ENCODE peak calls at places on chromosomes 13 and 19, in seven cellular contexts. X is Peyer's patch, U is A549, N is esophagus squamous epithelium, P is endothelial cell of umbilical vein, T is breast epithelium, A is K562. Z is an unnamed sample.

GRCh38 chr13:72754111-72754510 is 26.4 kb downstream of the BORA start:
- DNase-seq in U (no peak), N (no peak), P (no peak), T (no peak), X (no peak), A (no peak), Z (no peak)

GRCh38 chr19:45901912-45902650 is at the start of gene MYPOP:
- DNase-seq in P (no peak), U (no peak), T (no peak), X (no peak), N (no peak), A (no peak), Z (no peak)

GRCh38 chr13:94163535-94163934 is 315.9 kb downstream of the DCT start:
- DNase-seq in U (no peak), N (no peak), T (no peak), X (no peak), P (no peak), A (no peak), Z (no peak)

GRCh38 chr19:32676186-32676894 is 692 bp downstream of the RGS9BP start:
- DNase-seq in X (no peak), A (no peak), U (peak; percentile 74), T (no peak), P (peak; percentile 12), N (no peak), Z (no peak)

GRCh38 chr19:48685583-48685982 is 10.2 kb upstream of the FUT2 start:
- DNase-seq in X (no peak), U (no peak), T (no peak), P (no peak), N (no peak), A (peak; percentile 29), Z (no peak)

GRCh38 chr19:48168689-48169088 is 1.5 kb downstream of the LIG1 start:
- DNase-seq in P (no peak), U (no peak), X (no peak), N (no peak), A (no peak), T (no peak), Z (no peak)

GRCh38 chr19:15144046-15144646 is 36.9 kb downstream of the SYDE1 start:
- DNase-seq in U (no peak), P (no peak), A (no peak), T (no peak), N (no peak), X (no peak), Z (no peak)

GRCh38 chr13:60758637-60759036 is 361.6 kb downstream of the TDRD3 start:
- DNase-seq in U (no peak), N (no peak), P (no peak), A (no peak), X (no peak), T (no peak), Z (no peak)

GRCh38 chr19:39384839-39385568 is 5.9 kb downstream of the PAF1 start:
- DNase-seq in X (no peak), U (no peak), A (no peak), N (no peak), P (no peak), T (no peak), Z (no peak)

GRCh38 chr19:39380521-39381502 is 10.1 kb downstream of the PAF1 start:
- DNase-seq in T (no peak), U (no peak), A (no peak), P (no peak), X (no peak), N (no peak), Z (no peak)

GRCh38 chr19:39379865-39380399 is 11.0 kb downstream of the PAF1 start:
- DNase-seq in A (no peak), X (no peak), T (no peak), N (no peak), P (no peak), U (no peak), Z (no peak)

GRCh38 chr19:39382991-39383828 is 7.7 kb downstream of the PAF1 start:
- DNase-seq in U (no peak), P (no peak), X (no peak), A (no peak), T (no peak), N (no peak), Z (no peak)

DNA sequence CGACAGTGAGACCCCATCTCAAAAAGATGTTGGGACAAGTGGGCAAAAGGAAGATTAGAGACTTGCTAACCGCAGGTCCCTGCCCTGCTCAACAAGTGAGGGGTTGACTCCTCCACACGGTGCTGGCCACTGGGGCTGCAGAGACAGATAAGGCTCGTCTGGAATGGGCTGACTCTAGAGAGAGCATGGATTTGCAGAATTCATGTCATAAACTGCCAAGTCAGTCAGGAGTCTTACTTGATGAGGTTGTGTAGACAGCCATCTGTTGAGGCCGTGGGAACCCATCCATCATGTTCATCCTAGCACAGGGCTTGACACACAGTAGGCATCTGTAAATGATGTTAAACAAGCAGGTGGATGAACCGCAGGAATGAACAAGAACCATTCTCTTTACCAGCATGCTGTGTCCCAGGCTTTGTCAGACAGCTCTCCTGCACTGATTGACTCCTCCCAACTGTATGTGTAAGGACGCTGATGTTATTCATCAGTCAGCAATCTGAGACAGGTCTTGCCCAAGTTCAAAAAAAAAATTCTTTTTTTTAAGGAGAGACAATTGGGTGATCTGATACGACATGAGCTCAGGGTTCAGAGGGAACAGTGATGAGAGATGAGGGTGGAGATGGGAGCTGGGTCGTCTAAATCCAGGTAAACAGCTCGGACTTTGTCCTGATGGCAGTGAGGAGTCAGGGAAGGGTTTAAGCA is 8.8 kb downstream of the PAF1 start:
- DNase-seq in P (no peak), U (no peak), A (peak; percentile 90), T (no peak), N (no peak), X (no peak), Z (no peak)
- TF ChIP-seq POLR2A in P (no peak), U (no peak), A (no peak), T (no peak), N (no peak), X (no peak), Z (no peak)

DNA sequence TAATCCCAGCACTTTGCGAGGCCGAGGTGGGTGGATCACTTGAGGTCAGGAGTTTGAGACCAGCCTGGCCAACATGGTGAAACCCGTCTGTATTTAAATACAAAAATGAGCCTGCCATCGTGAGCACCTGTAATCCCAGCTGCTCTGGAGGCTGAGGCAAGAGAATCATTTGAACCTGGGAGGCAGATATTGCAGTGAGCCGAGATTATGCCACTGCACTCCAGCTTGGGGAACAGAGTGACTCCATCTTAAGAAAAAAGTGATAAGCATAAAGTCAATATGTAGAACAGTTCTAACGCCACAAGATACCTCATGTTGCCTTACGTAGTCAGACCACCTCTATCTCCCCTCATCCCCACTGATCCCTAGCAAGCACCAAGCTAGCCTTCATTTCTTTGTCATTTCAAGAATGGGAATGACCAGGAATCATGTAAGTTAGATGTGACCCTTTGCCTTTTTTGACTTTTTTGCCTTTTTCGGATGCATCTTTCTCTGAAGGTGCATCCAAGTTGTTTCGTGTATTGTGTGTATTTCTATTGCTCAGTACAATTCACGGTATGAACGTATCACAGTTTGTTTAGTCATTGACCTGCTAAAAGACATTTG is 6.4 kb downstream of the RPL21 start:
- DNase-seq in U (no peak), P (no peak), A (no peak), X (no peak), T (no peak), N (no peak), Z (no peak)
- TF ChIP-seq POLR2A in U (no peak), P (peak; percentile 68), A (peak; percentile 68), X (no peak), T (no peak), N (no peak), Z (no peak)

GRCh38 chr19:2327773-2328400 is 499 bp downstream of the LSM7 start:
- DNase-seq in A (peak; percentile 78), U (no peak), T (no peak), N (no peak), P (peak; percentile 90), X (peak; percentile 82), Z (peak; percentile 60)

GRCh38 chr19:2329528-2329927 is 1.0 kb downstream of the SPPL2B start:
- DNase-seq in N (no peak), T (no peak), A (peak; percentile 62), U (no peak), P (no peak), X (no peak), Z (no peak)

GRCh38 chr19:2329162-2329505 is 650 bp downstream of the SPPL2B start:
- DNase-seq in X (no peak), U (no peak), N (no peak), P (no peak), A (no peak), T (no peak), Z (peak; percentile 52)

GRCh38 chr19:2330255-2330631 is 1.8 kb downstream of the SPPL2B start:
- DNase-seq in N (no peak), P (no peak), U (no peak), T (no peak), A (no peak), X (no peak), Z (no peak)

GRCh38 chr19:2328401-2329161 is at the start of the genes LSM7 and SPPL2B:
- DNase-seq in T (peak; percentile 87), P (peak; percentile 90), U (peak; percentile 84), A (peak; percentile 95), N (peak; percentile 37), X (peak; percentile 96), Z (peak; percentile 100)
- TF ChIP-seq POLR2A in T (peak; percentile 39), P (peak; percentile 95), U (peak; percentile 77), A (peak; percentile 91), N (no peak), X (peak; percentile 87), Z (peak; percentile 97)

GRCh38 chr19:11240008-11240444 is 607 bp downstream of the ANGPTL8 start:
- DNase-seq in N (no peak), U (no peak), T (no peak), A (no peak), X (no peak), P (no peak), Z (no peak)

GRCh38 chr19:11239377-11240000 is at the start of gene ANGPTL8:
- DNase-seq in N (no peak), T (no peak), P (no peak), U (no peak), A (no peak), X (no peak), Z (no peak)

GRCh38 chr19:11244846-11245589 is 5.6 kb downstream of the ANGPTL8 start:
- DNase-seq in A (no peak), N (no peak), U (no peak), X (no peak), T (no peak), P (no peak), Z (no peak)

GRCh38 chr19:11243798-11244169 is 4.4 kb downstream of the ANGPTL8 start:
- DNase-seq in N (no peak), P (no peak), T (no peak), A (no peak), U (no peak), X (no peak), Z (no peak)

DNA sequence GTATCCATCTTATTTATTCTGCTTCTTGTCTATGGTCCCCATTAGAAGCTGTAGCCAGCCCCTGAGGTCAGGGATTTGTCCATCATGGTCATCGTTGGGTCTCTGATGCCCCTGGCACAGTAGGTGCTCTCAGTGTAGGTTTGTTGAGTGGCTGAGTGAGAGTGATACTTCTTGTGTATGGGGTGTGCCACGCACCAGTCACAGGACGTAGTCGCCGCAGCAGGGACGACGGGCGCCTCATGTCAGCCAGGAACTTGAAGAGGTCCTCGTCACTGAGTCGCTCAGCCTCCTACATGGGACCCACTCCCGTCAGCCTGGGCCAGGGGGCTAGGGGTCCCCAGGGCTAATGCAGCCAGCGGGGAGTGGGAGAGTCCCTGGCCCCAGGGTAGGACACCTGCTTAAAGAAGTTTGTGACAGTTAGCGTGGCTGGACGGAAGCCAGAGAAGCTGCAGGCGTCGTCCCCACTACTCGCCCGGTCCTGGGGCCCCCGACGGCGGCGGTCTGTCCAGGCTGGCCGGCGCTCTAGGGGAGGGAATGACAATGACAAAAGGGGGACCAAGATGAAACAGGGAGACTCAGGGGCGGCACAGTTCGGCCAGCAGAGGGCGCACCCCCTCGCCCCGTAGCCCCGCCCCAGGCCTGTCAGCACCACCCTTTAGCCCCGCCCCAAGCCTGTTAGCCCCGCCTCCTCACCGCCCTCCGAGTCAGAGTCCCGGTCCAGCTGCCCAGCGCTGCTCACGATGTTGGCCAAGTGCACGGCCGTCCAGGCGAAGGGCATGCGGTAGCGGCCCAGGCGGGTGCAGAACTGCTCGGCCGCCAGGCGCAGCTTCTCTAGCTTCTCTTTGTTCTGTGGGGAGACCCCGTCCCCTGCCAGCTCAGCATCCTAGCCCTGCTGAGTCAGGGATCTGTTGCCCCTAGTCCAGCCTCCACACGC is 3.7 kb downstream of the ANGPTL8 start:
- DNase-seq in P (peak; percentile 90), A (peak; percentile 91), N (peak; percentile 16), U (peak; percentile 80), T (peak; percentile 79), X (peak; percentile 95), Z (peak; percentile 98)
- TF ChIP-seq POLR2A in P (peak; percentile 73), A (no peak), N (no peak), U (no peak), T (no peak), X (no peak), Z (no peak)